ENCODE peak calls at places on chromosomes 2 and 18, in six cellular contexts. M is stimulated activated CD4-positive, alpha-beta T cell treated with anti-CD3 and anti-CD28 coated beads, Interleukin-4, amount 100 ng/mL, for 4 hours; K is T follicular helper cell; I is neural crest cell; C is nucleus accumbens; A is DMS 273 treated with DMSO at 0.1 percent for 48 hours. O is an unnamed sample.

GRCh38 chr2:3293221-3293620 is 84.4 kb downstream of the EIPR1 start:
- DNase-seq in A (no peak), K (no peak), M (no peak), C (no peak), I (no peak), O (no peak)

GRCh38 chr2:237319086-237319820 is 94.7 kb downstream of the COL6A3 start:
- DNase-seq in A (no peak), C (no peak), M (no peak), I (no peak), K (no peak), O (no peak)

GRCh38 chr18:44942073-44942472 is 261.4 kb downstream of the SETBP1 start:
- DNase-seq in M (no peak), I (no peak), A (no peak), K (no peak), C (no peak), O (no peak)

GRCh38 chr2:41579811-41580210 is 468.0 kb upstream of the PKDCC start:
- DNase-seq in I (no peak), K (no peak), M (no peak), C (no peak), A (no peak), O (no peak)

GRCh38 chr2:199771948-199772692 is 78.9 kb downstream of the FTCDNL1 start:
- DNase-seq in K (no peak), M (no peak), A (no peak), I (no peak), C (no peak), O (no peak)

GRCh38 chr2:165720526-165720925 is 73.5 kb downstream of the GALNT3 start:
- DNase-seq in M (no peak), K (no peak), C (no peak), I (no peak), A (no peak), O (no peak)

GRCh38 chr2:130385709-130386108 is 29.9 kb downstream of the PTPN18 start:
- DNase-seq in K (no peak), I (no peak), C (no peak), M (no peak), A (no peak), O (no peak)

GRCh38 chr2:88055049-88055435 is 541 bp downstream of the KRCC1 start:
- DNase-seq in C (no peak), M (no peak), I (no peak), A (no peak), K (no peak), O (no peak)

GRCh38 chr2:186474196-186474595 is 11.9 kb upstream of the ZC3H15 start:
- DNase-seq in I (no peak), K (no peak), C (no peak), M (no peak), A (no peak), O (no peak)

GRCh38 chr2:212005077-212005671 is 533.4 kb downstream of the ERBB4 start:
- DNase-seq in M (no peak), C (no peak), A (no peak), K (no peak), I (peak), O (no peak)

GRCh38 chr2:162084561-162084960 is 10.5 kb upstream of the DPP4 start:
- DNase-seq in M (no peak), C (no peak), I (no peak), A (no peak), K (no peak), O (no peak)

O was measured in activated B cell treated with CpG ODN at 0.5 μM for 24 hours.